ENCODE peak calls at places on chromosomes 16 and 17, in four cellular contexts. Q, O, G and F are unnamed samples. For H3K27me3, the result is how much of the 10 kb centered on the place peaks cover.

GRCh38 chr17:37399404-37399803 is 7.2 kb downstream of the ACACA start:
- DNase-seq in G (no peak), O (no peak), Q (no peak), F (no peak)

GRCh38 chr16:49643429-49644142 is 212.3 kb downstream of the ZNF423 start:
- DNase-seq in O (no peak), Q (no peak), G (no peak), F (no peak)

GRCh38 chr17:7548585-7549400 is at the start of gene TNFSF12:
- DNase-seq in G (peak), Q (peak), O (peak), F (peak)

GRCh38 chr17:71349908-71350600 is 770.8 kb upstream of the SOX9 start:
- DNase-seq in O (no peak), G (no peak), Q (no peak), F (no peak)

GRCh38 chr17:10610821-10611323 is 46.2 kb downstream of the MYH3 start:
- DNase-seq in Q (no peak), G (no peak), O (no peak), F (no peak)

GRCh38 chr16:410516-411178 is 9.0 kb downstream of the DECR2 start:
- DNase-seq in O (no peak), Q (peak), G (no peak), F (no peak)

GRCh38 chr16:17454331-17454730 is 16.4 kb downstream of the XYLT1 start:
- DNase-seq in Q (no peak), O (no peak), G (no peak), F (no peak)

GRCh38 chr17:40648326-40648968 is 829 bp upstream of the SMARCE1 start:
- DNase-seq in G (no peak), Q (no peak), O (no peak), F (peak)

GRCh38 chr16:87276091-87276561 is 41.1 kb downstream of the C16orf95 start:
- DNase-seq in G (no peak), O (no peak), Q (no peak), F (no peak)

GRCh38 chr17:59401725-59402124 is 70.3 kb downstream of the YPEL2 start:
- DNase-seq in Q (no peak), G (no peak), O (peak), F (no peak)

GRCh38 chr17:10295728-10296343 is 77.0 kb downstream of the MYH13 start:
- DNase-seq in O (peak), G (peak), Q (no peak), F (peak)

GRCh38 chr17:58158181-58158580 is 8.6 kb upstream of the OR4D2 start:
- DNase-seq in Q (no peak), G (no peak), O (no peak), F (no peak)

GRCh38 chr17:2057130-2057713 is 2.3 kb downstream of the HIC1 start:
- DNase-seq in Q (peak), G (no peak), O (no peak), F (no peak)

GRCh38 chr17:64148699-64149098 is 18.8 kb upstream of the ERN1 start:
- DNase-seq in O (peak), Q (no peak), G (no peak), F (no peak)

GRCh38 chr16:66344533-66345145 is 21.9 kb upstream of the CDH5 start:
- DNase-seq in Q (no peak), G (no peak), O (no peak), F (no peak)

GRCh38 chr17:13698832-13699231 is 97.1 kb upstream of the HS3ST3A1 start:
- DNase-seq in G (no peak), Q (no peak), O (no peak), F (no peak)

GRCh38 chr16:67805718-67806427 is 487 bp downstream of the RANBP10 start:
- DNase-seq in G (peak), O (no peak), Q (peak), F (no peak)

GRCh38 chr17:77100009-77100408 is 40.8 kb upstream of the SEC14L1 start:
- DNase-seq in O (no peak), G (peak), Q (peak), F (no peak)

GRCh38 chr17:68296217-68297140 is 5.2 kb downstream of the ARSG start:
- DNase-seq in G (peak), Q (no peak), O (no peak), F (peak)

GRCh38 chr16:87132361-87133014 is 184.7 kb downstream of the C16orf95 start:
- DNase-seq in Q (no peak), O (no peak), G (no peak), F (no peak)

GRCh38 chr16:70470927-70471341 is 16.5 kb downstream of the FCSK start:
- DNase-seq in O (peak), Q (peak), G (peak), F (no peak)

GRCh38 chr17:38328620-38329019 is 15.1 kb downstream of the GPR179 start:
- DNase-seq in Q (no peak), G (no peak), O (no peak), F (no peak)

GRCh38 chr16:89103156-89103555 is 9.5 kb downstream of the ACSF3 start:
- DNase-seq in Q (peak), G (peak), O (no peak), F (no peak)

GRCh38 chr17:32503251-32504165 is 16.7 kb downstream of the CDK5R1 start:
- DNase-seq in Q (no peak), O (no peak), G (peak), F (no peak)

GRCh38 chr16:87580855-87581261 is 21.4 kb upstream of the JPH3 start:
- DNase-seq in O (peak), G (no peak), Q (peak), F (no peak)

GRCh38 chr16:84545114-84545737 is 40.8 kb upstream of the MEAK7 start:
- DNase-seq in O (no peak), G (no peak), Q (no peak), F (no peak)

GRCh38 chr17:49717371-49717841 is 9.6 kb upstream of the SLC35B1 start:
- DNase-seq in Q (no peak), G (no peak), O (no peak), F (no peak)

GRCh38 chr16:17166095-17166494 is 304.7 kb downstream of the XYLT1 start:
- DNase-seq in G (no peak), Q (no peak), O (no peak), F (no peak)

GRCh38 chr17:51372345-51373004 is 112.1 kb downstream of the UTP18 start:
- DNase-seq in Q (no peak), G (peak), O (no peak), F (no peak)

GRCh38 chr17:51374220-51374619 is 113.9 kb downstream of the UTP18 start:
- DNase-seq in O (no peak), G (no peak), Q (no peak), F (no peak)

GRCh38 chr17:51371732-51372151 is 111.4 kb downstream of the UTP18 start:
- DNase-seq in G (no peak), Q (no peak), O (peak), F (peak)

DNA sequence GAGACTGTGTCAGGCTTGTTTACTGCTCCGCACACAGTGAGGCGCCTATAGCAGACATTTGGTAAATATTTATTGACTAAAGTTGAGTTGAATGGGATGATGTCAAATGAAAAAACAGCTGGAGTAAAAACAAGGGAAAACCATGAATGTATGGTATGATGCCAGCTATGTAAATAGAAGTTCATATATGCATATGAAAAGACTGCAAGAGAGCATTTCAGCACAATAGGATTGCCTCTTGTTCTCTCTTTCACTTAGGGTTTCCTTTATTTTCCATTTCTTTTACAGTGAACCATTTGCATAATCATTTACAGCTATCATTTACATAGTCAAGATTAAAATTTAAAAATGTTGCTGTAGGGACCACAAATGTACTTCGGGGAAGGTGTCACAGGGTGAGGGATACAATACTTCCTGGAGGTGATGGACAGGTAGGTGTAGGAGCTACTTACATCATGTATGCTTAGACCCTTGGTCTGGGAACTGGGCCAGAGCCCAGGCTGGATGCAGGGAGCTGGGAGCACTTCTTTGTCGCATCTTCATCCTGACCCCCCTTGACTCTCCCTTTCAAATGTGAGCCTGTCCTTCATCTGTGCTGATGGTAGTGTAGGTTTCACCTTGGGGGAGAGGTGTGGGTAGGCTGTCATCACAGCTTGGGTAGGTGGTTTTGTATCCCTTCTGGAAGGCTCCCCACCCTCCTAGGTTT is 113.3 kb downstream of the UTP18 start:
- DNase-seq in Q (no peak), G (no peak), O (no peak), F (no peak)
- H3K27ac ChIP-seq in Q (no peak), G (no peak), O (no peak), F (no peak)

GRCh38 chr16:80407265-80407987 is 133.4 kb upstream of the DYNLRB2 start:
- DNase-seq in O (no peak), Q (no peak), G (no peak), F (no peak)

GRCh38 chr16:80404847-80405246 is 135.9 kb upstream of the DYNLRB2 start:
- DNase-seq in O (no peak), G (no peak), Q (no peak), F (no peak)

GRCh38 chr16:80408014-80408413 is 132.8 kb upstream of the DYNLRB2 start:
- DNase-seq in O (no peak), G (no peak), Q (no peak), F (no peak)

DNA sequence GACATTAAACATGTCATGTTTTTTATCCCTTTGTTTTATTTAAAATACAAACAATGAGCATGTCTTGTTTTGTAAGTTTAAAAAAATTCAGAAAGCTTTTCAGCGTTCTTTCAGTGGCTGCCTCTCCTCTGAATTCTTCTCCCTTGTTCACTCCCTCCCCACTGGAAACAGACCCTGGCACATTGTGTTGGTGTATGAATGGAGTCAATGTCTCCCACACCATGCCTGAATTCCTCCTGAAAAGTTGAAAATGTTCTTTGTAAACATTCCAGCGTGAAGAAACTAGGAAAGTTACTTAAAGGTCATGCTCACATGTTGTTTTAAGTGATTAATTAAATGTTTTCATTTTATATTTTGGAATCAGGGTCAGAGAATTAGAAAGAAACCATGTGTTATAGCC is 136.9 kb upstream of the DYNLRB2 start:
- DNase-seq in Q (no peak), G (no peak), O (no peak), F (no peak)
- H3K27me3 ChIP-seq in Q (under half), G (under half), O (under half), F (under half)

GRCh38 chr17:45264988-45265387 is 3.1 kb upstream of the SPATA32 start:
- DNase-seq in O (no peak), G (no peak), Q (no peak), F (no peak)

GRCh38 chr17:45262516-45263476 is 902 bp upstream of the SPATA32 start:
- DNase-seq in G (no peak), Q (no peak), O (no peak), F (peak)

GRCh38 chr17:45263477-45263860 is 1.6 kb upstream of the SPATA32 start:
- DNase-seq in G (no peak), Q (no peak), O (no peak), F (no peak)

GRCh38 chr17:45265823-45266222 is 3.9 kb upstream of the SPATA32 start:
- DNase-seq in G (peak), O (no peak), Q (no peak), F (no peak)

DNA sequence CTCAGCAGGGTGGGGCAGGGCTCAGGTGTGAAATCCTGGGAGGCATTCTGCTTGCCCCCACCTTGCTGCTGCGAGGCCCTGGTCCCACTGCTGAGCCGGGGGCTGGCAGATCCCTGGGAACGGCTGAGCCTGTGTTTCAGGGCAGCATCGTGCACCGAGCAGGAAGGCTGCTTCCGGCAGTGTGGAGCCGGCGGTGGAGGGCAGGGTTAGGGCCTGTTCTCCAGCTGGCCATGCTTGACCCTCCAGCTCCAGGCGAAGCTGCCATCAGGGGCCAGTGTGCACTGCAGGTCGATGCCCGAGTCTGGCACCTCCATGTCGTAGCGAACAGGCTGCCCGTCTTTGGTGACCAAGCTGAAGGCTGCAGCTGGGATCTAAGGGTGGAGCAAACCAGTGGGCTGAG is 2.5 kb upstream of the SPATA32 start:
- DNase-seq in G (no peak), Q (no peak), O (no peak), F (no peak)
- H3K27ac ChIP-seq in G (no peak), Q (no peak), O (no peak), F (no peak)

GRCh38 chr17:79243603-79243990 is 169.0 kb downstream of the ENGASE start:
- DNase-seq in Q (no peak), G (no peak), O (no peak), F (no peak)
- H3K27me3 ChIP-seq in Q (under half), G (under half), O (under half), F (under half)

GRCh38 chr17:39634384-39634871 is 2.5 kb upstream of the STARD3 start:
- DNase-seq in G (peak), O (peak), Q (no peak), F (no peak)

GRCh38 chr17:39633570-39634183 is 3.3 kb upstream of the STARD3 start:
- DNase-seq in Q (no peak), O (no peak), G (no peak), F (no peak)

GRCh38 chr17:39631403-39631802 is 4.7 kb downstream of the PPP1R1B start:
- DNase-seq in Q (no peak), G (peak), O (no peak), F (peak)

GRCh38 chr17:39629894-39630293 is 3.1 kb downstream of the PPP1R1B start:
- DNase-seq in G (peak), O (no peak), Q (no peak), F (no peak)

GRCh38 chr17:39632153-39632941 is 4.6 kb upstream of the STARD3 start:
- DNase-seq in G (peak), O (no peak), Q (no peak), F (peak)
- H3K27ac ChIP-seq in G (peak), O (no peak), Q (no peak), F (peak)

DNA sequence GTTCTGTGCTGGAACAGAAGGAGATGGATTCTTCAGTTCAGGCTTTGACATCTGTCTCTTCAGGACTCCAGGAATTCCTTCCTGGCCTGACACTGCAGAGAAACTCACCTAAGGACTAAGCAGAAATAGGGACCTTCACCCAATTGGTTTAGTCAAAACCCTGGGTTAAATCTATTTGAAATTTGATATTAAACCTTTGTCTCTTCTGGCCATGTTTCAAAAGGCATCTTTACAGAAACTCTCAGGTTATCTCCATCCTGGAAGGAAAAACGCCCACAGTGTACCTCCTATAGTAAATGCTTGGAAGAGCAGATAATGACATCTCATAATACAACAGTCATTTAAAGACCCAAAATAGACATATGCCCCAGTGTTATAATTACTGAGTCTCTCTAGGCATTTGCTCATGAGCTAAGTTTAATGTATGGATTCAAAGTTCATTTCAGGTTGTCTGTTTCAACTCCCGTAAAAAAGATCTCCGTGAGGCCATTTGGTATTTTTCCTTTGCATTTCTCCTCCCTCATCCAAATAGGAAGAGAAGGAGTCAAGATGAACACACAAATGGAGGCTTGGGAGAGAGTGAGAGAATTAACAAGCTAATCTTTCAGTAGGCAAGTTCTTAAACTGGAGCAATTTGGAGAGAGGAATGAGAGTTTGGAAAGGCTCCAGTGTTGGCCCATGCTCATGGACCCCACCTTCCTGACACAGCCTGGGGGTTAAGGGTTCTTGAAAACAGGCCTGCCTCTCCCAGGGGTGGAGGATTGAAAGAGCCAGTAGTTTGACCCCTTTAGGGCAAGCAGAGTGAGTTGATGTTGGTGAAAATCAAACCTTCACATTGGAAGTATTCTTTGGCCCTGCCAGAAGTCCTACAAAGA is 5.8 kb upstream of the HOXB4 start:
- DNase-seq in O (no peak), G (no peak), Q (no peak), F (no peak)
- H3K27me3 ChIP-seq in O (half or more), G (under half), Q (half or more), F (under half)

GRCh38 chr17:3727041-3727440 is 3.3 kb downstream of the HASPIN start:
- DNase-seq in O (no peak), Q (no peak), G (no peak), F (no peak)

GRCh38 chr17:3722716-3723115 is 987 bp upstream of the HASPIN start:
- DNase-seq in Q (no peak), O (no peak), G (no peak), F (no peak)

GRCh38 chr17:3723556-3724372 is at the start of gene HASPIN:
- DNase-seq in G (peak), Q (peak), O (peak), F (peak)

GRCh38 chr17:3723188-3723555 is 531 bp upstream of the HASPIN start:
- DNase-seq in G (no peak), O (no peak), Q (no peak), F (no peak)

GRCh38 chr17:3724373-3725077 is 822 bp downstream of the HASPIN start:
- DNase-seq in Q (no peak), G (no peak), O (no peak), F (no peak)
- H3K27ac ChIP-seq in Q (no peak), G (no peak), O (no peak), F (no peak)